ENCODE peak calls at places on chromosomes 4 and X, in four cellular contexts. One of them, this sample, is unnamed.

GRCh38 chr4:75391489-75392166 is 122.6 kb downstream of the RCHY1 start:
- DNase-seq in HEK293T: no peak
- DNase-seq in HepG2: no peak
- DNase-seq in GM12878: no peak
- DNase-seq in this sample: no peak

GRCh38 chr4:19924761-19925160 is 326.9 kb upstream of the SLIT2 start:
- DNase-seq in HEK293T: no peak
- DNase-seq in HepG2: no peak
- DNase-seq in GM12878: no peak
- DNase-seq in this sample: no peak

GRCh38 chrX:107597264-107597663 is 31.0 kb upstream of the PRPS1 start:
- DNase-seq in HEK293T: no peak
- DNase-seq in HepG2: no peak
- DNase-seq in GM12878: no peak
- DNase-seq in this sample: no peak

GRCh38 chr4:186606593-186606992 is 51.2 kb upstream of the MTNR1A start:
- DNase-seq in HEK293T: no peak
- DNase-seq in HepG2: no peak
- DNase-seq in GM12878: no peak
- DNase-seq in this sample: no peak

GRCh38 chrX:17456526-17456925 is 81.5 kb downstream of the NHS start:
- DNase-seq in HEK293T: no peak
- DNase-seq in HepG2: no peak
- DNase-seq in GM12878: no peak
- DNase-seq in this sample: no peak

GRCh38 chrX:17025903-17026302 is 79.4 kb downstream of the REPS2 start:
- DNase-seq in HEK293T: no peak
- DNase-seq in HepG2: no peak
- DNase-seq in GM12878: no peak
- DNase-seq in this sample: no peak

GRCh38 chrX:33045882-33046281 is 165.5 kb downstream of the DMD start:
- DNase-seq in HEK293T: no peak
- DNase-seq in HepG2: no peak
- DNase-seq in GM12878: no peak
- DNase-seq in this sample: no peak

GRCh38 chr4:99687120-99687519 is 29.5 kb upstream of the C4orf54 start:
- DNase-seq in HEK293T: no peak
- DNase-seq in HepG2: no peak
- DNase-seq in GM12878: no peak
- DNase-seq in this sample: no peak

GRCh38 chr4:72397314-72397713 is 171.7 kb downstream of the ADAMTS3 start:
- DNase-seq in HEK293T: no peak
- DNase-seq in HepG2: no peak
- DNase-seq in GM12878: no peak
- DNase-seq in this sample: no peak

GRCh38 chrX:11064851-11065600 is 46.1 kb upstream of the HCCS start:
- DNase-seq in HEK293T: no peak
- DNase-seq in HepG2: no peak
- DNase-seq in GM12878: no peak
- DNase-seq in this sample: no peak

GRCh38 chr4:48237996-48238645 is 31.5 kb downstream of the TEC start:
- DNase-seq in HEK293T: no peak
- DNase-seq in HepG2: no peak
- DNase-seq in GM12878: no peak
- DNase-seq in this sample: no peak

GRCh38 chr4:74499986-74500781 is 55.2 kb downstream of the AREG start:
- DNase-seq in HEK293T: no peak
- DNase-seq in HepG2: no peak
- DNase-seq in GM12878: no peak
- DNase-seq in this sample: no peak

GRCh38 chr4:182113774-182114173 is 129.4 kb upstream of the TENM3 start:
- DNase-seq in HEK293T: no peak
- DNase-seq in HepG2: no peak
- DNase-seq in GM12878: no peak
- DNase-seq in this sample: no peak

GRCh38 chr4:173169428-173170209 is 1.0 kb downstream of the GALNT7 start:
- DNase-seq in HEK293T: peak
- DNase-seq in HepG2: no peak
- DNase-seq in GM12878: no peak
- DNase-seq in this sample: no peak

GRCh38 chr4:121219222-121219621 is 55.1 kb upstream of the TNIP3 start:
- DNase-seq in HEK293T: no peak
- DNase-seq in HepG2: no peak
- DNase-seq in GM12878: no peak
- DNase-seq in this sample: no peak

GRCh38 chr4:8410641-8411271 is 29.8 kb downstream of the ACOX3 start:
- DNase-seq in HEK293T: peak
- DNase-seq in HepG2: peak
- DNase-seq in GM12878: no peak
- DNase-seq in this sample: peak

GRCh38 chr4:75922588-75922987 is 18.2 kb downstream of the NAAA start:
- DNase-seq in HEK293T: no peak
- DNase-seq in HepG2: no peak
- DNase-seq in GM12878: no peak
- DNase-seq in this sample: no peak

GRCh38 chr4:147824316-147824715 is 92.4 kb downstream of the ARHGAP10 start:
- DNase-seq in HEK293T: no peak
- DNase-seq in HepG2: no peak
- DNase-seq in GM12878: no peak
- DNase-seq in this sample: no peak

GRCh38 chr4:5374577-5374976 is 323.3 kb downstream of the STK32B start:
- DNase-seq in HEK293T: no peak
- DNase-seq in HepG2: no peak
- DNase-seq in GM12878: no peak
- DNase-seq in this sample: no peak

GRCh38 chr4:22179124-22179874 is 230.7 kb upstream of the KCNIP4 start:
- DNase-seq in HEK293T: no peak
- DNase-seq in HepG2: no peak
- DNase-seq in GM12878: no peak
- DNase-seq in this sample: no peak

GRCh38 chr4:1248262-1249147 is at the start of gene CTBP1:
- DNase-seq in HEK293T: peak
- DNase-seq in HepG2: peak
- DNase-seq in GM12878: no peak
- DNase-seq in this sample: peak

GRCh38 chr4:120554086-120554485 is 368.4 kb downstream of the PRDM5 start:
- DNase-seq in HEK293T: no peak
- DNase-seq in HepG2: no peak
- DNase-seq in GM12878: no peak
- DNase-seq in this sample: no peak

GRCh38 chr4:61202100-61202637 is 2.0 kb downstream of the ADGRL3 start:
- DNase-seq in HEK293T: peak
- DNase-seq in HepG2: no peak
- DNase-seq in GM12878: no peak
- DNase-seq in this sample: no peak

GRCh38 chr4:10074767-10075105 is 41.9 kb downstream of the WDR1 start:
- DNase-seq in HEK293T: peak
- DNase-seq in HepG2: no peak
- DNase-seq in GM12878: no peak
- DNase-seq in this sample: peak

GRCh38 chr4:122152699-122153328 is 683 bp downstream of the BLTP1 start:
- DNase-seq in HEK293T: peak
- DNase-seq in HepG2: peak
- DNase-seq in GM12878: no peak
- DNase-seq in this sample: peak

GRCh38 chrX:63713510-63713909 is 71.5 kb downstream of the ARHGEF9 start:
- DNase-seq in HEK293T: no peak
- DNase-seq in HepG2: no peak
- DNase-seq in GM12878: no peak
- DNase-seq in this sample: peak

GRCh38 chr4:73613130-73613529 is 7.1 kb downstream of the RASSF6 start:
- DNase-seq in HEK293T: no peak
- DNase-seq in HepG2: no peak
- DNase-seq in GM12878: no peak
- DNase-seq in this sample: no peak

GRCh38 chr4:20813698-20814097 is 113.4 kb downstream of the PACRGL start:
- DNase-seq in HEK293T: no peak
- DNase-seq in HepG2: no peak
- DNase-seq in GM12878: no peak
- DNase-seq in this sample: no peak

GRCh38 chr4:114879916-114880315 is 233.5 kb downstream of the NDST4 start:
- DNase-seq in HEK293T: no peak
- DNase-seq in HepG2: no peak
- DNase-seq in GM12878: no peak
- DNase-seq in this sample: no peak
- TF ChIP-seq SUZ12 in HEK293T: no peak
- TF ChIP-seq SUZ12 in HepG2: no peak
- TF ChIP-seq SUZ12 in GM12878: no peak
- TF ChIP-seq SUZ12 in this sample: no peak

GRCh38 chr4:6463311-6464289 is 8.8 kb downstream of the PPP2R2C start:
- DNase-seq in HEK293T: no peak
- DNase-seq in HepG2: no peak
- DNase-seq in GM12878: no peak
- DNase-seq in this sample: no peak

GRCh38 chr4:6461301-6462165 is 10.9 kb downstream of the PPP2R2C start:
- DNase-seq in HEK293T: no peak
- DNase-seq in HepG2: no peak
- DNase-seq in GM12878: no peak
- DNase-seq in this sample: no peak

GRCh38 chr4:6464842-6465588 is 7.4 kb downstream of the PPP2R2C start:
- DNase-seq in HEK293T: peak
- DNase-seq in HepG2: no peak
- DNase-seq in GM12878: no peak
- DNase-seq in this sample: no peak

GRCh38 chr4:6458528-6458927 is 13.9 kb downstream of the PPP2R2C start:
- DNase-seq in HEK293T: no peak
- DNase-seq in HepG2: no peak
- DNase-seq in GM12878: no peak
- DNase-seq in this sample: no peak

DNA sequence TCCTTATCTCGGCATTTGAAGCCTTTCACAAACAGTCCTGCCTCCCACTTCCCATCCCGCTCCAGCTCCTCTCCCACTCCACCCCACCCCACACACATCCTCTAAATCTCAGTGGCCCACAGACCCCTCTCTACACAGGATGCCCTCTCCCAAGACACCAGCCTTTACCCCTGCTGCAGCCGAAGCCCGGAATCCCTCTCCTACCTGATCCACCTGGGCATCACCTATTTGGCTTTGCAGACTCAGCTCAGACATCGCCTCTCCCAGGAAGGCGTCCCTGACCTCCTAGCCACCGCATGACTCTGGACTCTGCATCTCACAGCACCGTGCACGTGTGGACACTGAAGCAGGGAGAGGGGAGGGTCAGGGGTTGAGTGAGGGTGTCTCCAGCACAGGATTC is 11.5 kb downstream of the PPP2R2C start:
- DNase-seq in HEK293T: no peak
- DNase-seq in HepG2: no peak
- DNase-seq in GM12878: no peak
- DNase-seq in this sample: no peak
- TF ChIP-seq SUZ12 in HEK293T: no peak
- TF ChIP-seq SUZ12 in HepG2: no peak
- TF ChIP-seq SUZ12 in GM12878: no peak
- TF ChIP-seq SUZ12 in this sample: no peak

DNA sequence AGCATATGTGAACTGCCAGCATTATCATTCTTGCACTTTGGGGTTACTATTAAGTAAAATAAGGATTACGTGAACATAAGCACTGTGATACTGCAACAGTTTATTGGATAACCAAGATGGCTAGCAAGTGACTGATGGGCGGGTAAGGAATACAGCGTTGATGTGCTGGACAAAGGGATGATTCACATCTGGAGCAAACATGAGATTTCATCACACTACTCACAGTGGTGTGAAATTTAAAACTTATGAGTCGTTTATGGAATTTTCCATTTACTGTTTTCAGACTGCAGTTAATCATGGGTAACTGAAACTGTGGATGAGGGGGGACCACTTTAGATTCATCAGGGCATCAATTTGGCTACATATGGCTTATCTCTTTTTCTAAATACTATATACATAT is 16.0 kb downstream of the NBDY start:
- DNase-seq in HEK293T: no peak
- DNase-seq in HepG2: peak
- DNase-seq in GM12878: no peak
- DNase-seq in this sample: no peak
- TF ChIP-seq SUZ12 in HEK293T: no peak
- TF ChIP-seq SUZ12 in HepG2: no peak
- TF ChIP-seq SUZ12 in GM12878: no peak
- TF ChIP-seq SUZ12 in this sample: no peak

GRCh38 chr4:129131343-129131742 is 35.4 kb downstream of the C4orf33 start:
- DNase-seq in HEK293T: no peak
- DNase-seq in HepG2: no peak
- DNase-seq in GM12878: no peak
- DNase-seq in this sample: no peak

GRCh38 chr4:129129143-129129542 is 33.2 kb downstream of the C4orf33 start:
- DNase-seq in HEK293T: no peak
- DNase-seq in HepG2: no peak
- DNase-seq in GM12878: no peak
- DNase-seq in this sample: no peak
- TF ChIP-seq SUZ12 in HEK293T: no peak
- TF ChIP-seq SUZ12 in HepG2: no peak
- TF ChIP-seq SUZ12 in GM12878: no peak
- TF ChIP-seq SUZ12 in this sample: no peak

DNA sequence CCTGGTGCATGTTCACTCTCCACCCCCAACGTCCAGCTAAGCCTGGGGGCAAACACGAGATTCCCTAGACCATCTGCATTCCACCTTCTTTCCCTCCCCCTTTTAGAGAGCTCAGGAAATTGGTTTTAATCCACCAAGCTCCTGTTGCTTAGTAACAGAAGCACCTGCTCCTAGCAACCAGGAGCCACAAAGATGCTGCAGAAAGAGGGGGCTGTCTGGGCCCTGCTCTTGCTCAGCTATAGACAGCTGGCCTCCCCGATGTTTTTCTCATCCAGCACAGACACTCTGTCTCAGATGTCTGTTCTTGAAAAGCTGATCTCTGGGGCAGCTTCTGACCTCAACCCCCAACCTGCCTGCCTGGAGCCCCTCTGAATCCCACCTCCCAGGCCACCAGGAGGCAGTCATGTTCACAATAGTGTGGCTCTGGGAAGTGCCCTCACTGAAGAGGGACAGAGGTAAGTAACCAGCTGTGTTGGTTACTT is 71.5 kb downstream of the SLC16A2 start:
- DNase-seq in HEK293T: no peak
- DNase-seq in HepG2: no peak
- DNase-seq in GM12878: no peak
- DNase-seq in this sample: peak
- TF ChIP-seq SUZ12 in HEK293T: no peak
- TF ChIP-seq SUZ12 in HepG2: no peak
- TF ChIP-seq SUZ12 in GM12878: no peak
- TF ChIP-seq SUZ12 in this sample: no peak

This sample was measured in NT2/D1.